ENCODE peak calls at places on chromosome 14, in ten cellular contexts. H, S, Z, K, D, L, X, C, E and V are unnamed samples.

GRCh38 chr14:85252011-85252410 is 277.9 kb upstream of the FLRT2 start:
- DNase-seq in X (no peak), C (no peak), S (no peak), L (no peak), D (peak), H (no peak), K (peak), E (no peak), Z (peak), V (no peak)

GRCh38 chr14:23882884-23883283 is 70.7 kb upstream of the DHRS4 start:
- DNase-seq in L (no peak), E (no peak), Z (no peak), D (no peak), H (no peak), K (no peak), C (no peak), X (no peak), S (no peak), V (no peak)

GRCh38 chr14:91926131-91926890 is 21.2 kb downstream of the FBLN5 start:
- DNase-seq in C (no peak), X (no peak), D (no peak), H (no peak), S (no peak), Z (no peak), K (no peak), E (no peak), L (no peak), V (no peak)

GRCh38 chr14:69464379-69464778 is 20.1 kb upstream of the PLEKHD1 start:
- DNase-seq in D (peak), X (no peak), S (no peak), L (no peak), Z (no peak), E (no peak), C (no peak), K (peak), H (no peak), V (no peak)

GRCh38 chr14:102829106-102829505 is 51.9 kb downstream of the TRAF3 start:
- DNase-seq in C (no peak), X (no peak), D (peak), E (no peak), Z (no peak), S (no peak), H (no peak), L (no peak), K (peak), V (no peak)

GRCh38 chr14:46322076-46322475 is 329.5 kb downstream of the RPL10L start:
- DNase-seq in H (no peak), D (no peak), K (no peak), E (no peak), X (no peak), S (no peak), Z (peak), L (no peak), C (no peak), V (no peak)

GRCh38 chr14:37172024-37172869 is at the start of gene SLC25A21:
- DNase-seq in L (peak), E (peak), C (peak), S (peak), Z (peak), D (peak), H (no peak), X (peak), K (peak), V (peak)

GRCh38 chr14:26598081-26598671 is 343 bp upstream of the NOVA1 start:
- DNase-seq in X (peak), S (peak), Z (peak), C (peak), K (peak), H (no peak), L (peak), D (peak), E (peak), V (peak)

GRCh38 chr14:53509227-53509822 is 356.2 kb upstream of the DDHD1 start:
- DNase-seq in E (peak), Z (peak), H (no peak), D (no peak), C (no peak), L (peak), X (no peak), K (peak), S (no peak), V (no peak)

GRCh38 chr14:105436402-105436801 is 16.8 kb downstream of the MTA1 start:
- DNase-seq in L (no peak), D (no peak), H (no peak), E (no peak), X (no peak), Z (no peak), C (no peak), S (no peak), K (no peak), V (no peak)

GRCh38 chr14:65361920-65362319 is 50.6 kb upstream of the FUT8 start:
- DNase-seq in Z (peak), E (peak), L (peak), X (no peak), H (no peak), C (no peak), D (peak), S (no peak), K (peak), V (peak)

GRCh38 chr14:83777516-83777915 is 1752.4 kb upstream of the FLRT2 start:
- DNase-seq in X (no peak), H (no peak), C (no peak), Z (no peak), E (no peak), K (no peak), D (no peak), S (no peak), L (no peak), V (no peak)

GRCh38 chr14:50955373-50956043 is 11.2 kb upstream of the PYGL start:
- DNase-seq in H (peak), L (peak), S (peak), Z (peak), X (peak), E (peak), D (peak), K (peak), C (peak), V (peak)
- H3K4me3 ChIP-seq in H (no peak), L (no peak), S (peak), Z (no peak), X (no peak), E (no peak), D (no peak), K (no peak), C (no peak), V (no peak)

DNA sequence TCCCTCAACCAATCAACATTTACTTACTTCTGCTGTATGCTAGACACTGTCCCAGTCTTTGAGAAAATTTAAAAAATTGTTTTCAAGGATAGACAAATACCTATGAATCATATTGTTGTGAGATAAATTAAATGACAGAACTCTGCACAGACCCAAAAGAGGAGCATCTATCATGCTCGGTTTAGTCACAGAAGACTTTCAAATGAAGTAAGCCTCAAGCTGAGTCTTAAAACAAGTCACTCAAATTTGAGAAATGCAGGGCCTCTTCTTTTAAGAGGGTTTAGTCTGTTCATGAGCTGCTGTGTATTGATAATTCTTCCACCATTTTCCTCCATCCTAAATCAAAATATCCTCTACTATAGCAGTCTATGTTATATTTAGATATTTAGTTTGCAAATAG is 24.4 kb upstream of the COCH start:
- DNase-seq in C (no peak), X (no peak), Z (no peak), D (no peak), S (no peak), E (no peak), H (no peak), K (no peak), L (no peak), V (no peak)
- H3K4me3 ChIP-seq in C (no peak), X (no peak), Z (no peak), D (no peak), S (no peak), E (no peak), H (no peak), K (no peak), L (no peak), V (no peak)

DNA sequence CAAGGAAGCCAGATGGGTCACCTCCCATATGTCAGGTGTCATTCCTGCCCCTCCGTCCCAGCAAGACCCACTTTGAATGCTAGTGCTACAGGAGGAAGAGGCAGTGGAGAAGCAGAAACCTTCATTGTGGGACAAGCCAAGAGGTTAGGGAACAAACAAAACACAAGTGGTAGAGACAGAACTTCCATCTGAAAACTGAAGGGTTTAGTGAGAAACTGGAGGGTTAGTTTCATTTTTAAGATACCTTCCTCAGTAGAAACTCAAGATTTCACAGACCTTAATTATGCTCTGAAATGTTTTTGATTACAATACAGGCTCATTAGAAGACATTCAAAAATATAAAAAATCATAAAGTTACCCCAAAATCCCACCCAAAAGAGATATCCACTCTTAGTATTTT is 24.3 kb downstream of the DMAC2L start:
- DNase-seq in H (no peak), Z (no peak), C (no peak), K (no peak), S (no peak), E (no peak), D (no peak), L (no peak), X (no peak), V (no peak)
- H3K4me3 ChIP-seq in H (no peak), Z (no peak), C (peak), K (no peak), S (no peak), E (no peak), D (no peak), L (no peak), X (no peak), V (no peak)

DNA sequence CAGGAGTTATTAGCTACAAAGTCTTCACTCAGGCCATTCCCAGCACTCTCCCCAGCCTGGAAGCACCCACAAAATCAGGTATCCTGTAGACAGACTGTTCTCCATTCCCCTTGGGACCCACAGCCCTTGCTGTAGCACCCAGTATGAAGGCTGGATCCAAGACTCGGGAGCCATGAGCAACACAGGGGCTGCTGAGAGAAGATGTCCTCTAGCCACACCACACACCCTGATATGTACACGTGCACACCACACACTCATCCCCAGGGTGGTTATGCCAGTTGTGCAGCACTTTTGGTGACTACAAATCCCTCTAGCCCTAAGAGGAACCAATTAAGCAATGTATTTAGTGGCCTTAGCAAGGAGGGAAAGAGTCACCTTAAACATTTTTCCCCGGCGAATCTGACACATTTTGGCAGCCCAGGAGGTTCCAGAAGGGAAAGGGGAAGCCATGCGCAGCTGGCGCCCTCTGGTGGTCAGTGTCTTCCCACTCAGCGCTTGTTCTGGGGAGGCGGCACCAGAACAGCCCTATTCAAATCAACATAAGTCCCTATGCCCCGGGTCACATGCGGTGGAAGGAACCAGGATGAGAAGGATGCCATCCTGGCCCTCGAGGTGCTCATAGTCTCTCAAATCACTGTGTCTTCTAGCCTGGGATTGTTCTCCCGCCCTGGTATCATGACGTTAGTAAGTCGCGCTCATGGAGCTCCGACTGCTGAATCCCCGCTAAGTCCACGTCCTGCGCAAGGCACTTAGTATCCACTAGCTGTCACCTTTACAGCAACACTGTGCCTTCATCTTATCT is 96.9 kb downstream of the GCH1 start:
- DNase-seq in X (peak), S (peak), C (peak), H (peak), Z (peak), E (peak), D (peak), L (peak), K (peak), V (peak)
- H3K4me3 ChIP-seq in X (no peak), S (no peak), C (peak), H (no peak), Z (no peak), E (peak), D (no peak), L (no peak), K (peak), V (no peak)

GRCh38 chr14:54674342-54674741 is 107.4 kb downstream of the SAMD4A start:
- DNase-seq in H (peak), Z (no peak), C (no peak), K (no peak), D (no peak), E (no peak), L (no peak), X (no peak), S (no peak), V (no peak)

GRCh38 chr14:54675236-54676125 is 108.6 kb downstream of the SAMD4A start:
- DNase-seq in H (no peak), D (no peak), Z (no peak), K (no peak), C (no peak), S (no peak), E (no peak), X (no peak), L (no peak), V (no peak)

GRCh38 chr14:54680636-54681035 is 113.7 kb downstream of the SAMD4A start:
- DNase-seq in L (no peak), H (no peak), S (no peak), C (no peak), Z (no peak), E (no peak), D (peak), X (no peak), K (peak), V (no peak)

GRCh38 chr14:54673193-54674121 is 106.5 kb downstream of the SAMD4A start:
- DNase-seq in E (no peak), C (no peak), X (no peak), Z (no peak), H (no peak), L (no peak), D (peak), K (peak), S (no peak), V (no peak)

GRCh38 chr14:54676822-54677708 is 110.1 kb downstream of the SAMD4A start:
- DNase-seq in D (peak), X (no peak), S (peak), E (no peak), Z (peak), H (no peak), L (no peak), K (peak), C (no peak), V (no peak)
- H3K4me3 ChIP-seq in D (no peak), X (no peak), S (peak), E (peak), Z (no peak), H (no peak), L (no peak), K (peak), C (no peak), V (no peak)

GRCh38 chr14:99730876-99731351 is 46.8 kb downstream of the CYP46A1 start:
- DNase-seq in E (peak), S (no peak), K (no peak), Z (no peak), L (no peak), X (peak), D (no peak), C (no peak), H (no peak), V (peak)
- H3K4me3 ChIP-seq in E (peak), S (peak), K (no peak), Z (no peak), L (no peak), X (no peak), D (no peak), C (peak), H (no peak), V (no peak)

GRCh38 chr14:101809671-101810514 is 48.4 kb downstream of the PPP2R5C start:
- DNase-seq in K (peak), X (peak), S (peak), E (peak), Z (peak), C (peak), L (peak), H (peak), D (peak), V (peak)

GRCh38 chr14:101813171-101813759 is 51.8 kb downstream of the PPP2R5C start:
- DNase-seq in C (no peak), E (peak), K (peak), X (no peak), D (no peak), H (no peak), S (no peak), Z (no peak), L (no peak), V (peak)

GRCh38 chr14:101810897-101811620 is 49.5 kb downstream of the PPP2R5C start:
- DNase-seq in H (no peak), E (no peak), L (no peak), D (no peak), C (no peak), S (no peak), Z (peak), X (no peak), K (peak), V (no peak)

GRCh38 chr14:101813833-101814232 is 52.3 kb downstream of the PPP2R5C start:
- DNase-seq in H (no peak), X (no peak), E (no peak), Z (no peak), C (no peak), S (no peak), D (no peak), L (no peak), K (no peak), V (no peak)

DNA sequence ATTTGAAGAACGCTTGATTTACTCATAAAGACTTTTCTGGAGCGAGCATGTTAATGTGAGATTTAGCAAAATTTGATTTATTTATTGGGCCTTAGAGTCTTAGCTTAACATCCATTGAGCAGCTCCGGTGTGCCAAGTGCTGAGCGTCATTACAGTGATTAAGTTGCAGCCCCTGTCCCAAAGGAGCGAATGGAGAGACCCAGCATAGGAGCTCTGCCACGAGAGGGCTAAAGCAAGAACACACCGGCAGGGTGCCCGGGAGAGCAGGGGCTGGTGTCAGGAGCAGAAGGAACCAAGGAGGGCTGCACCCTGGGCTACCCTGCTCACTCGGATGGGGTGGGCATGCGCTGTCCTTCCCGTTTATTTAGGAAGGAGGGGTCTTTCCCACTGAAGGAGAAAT is 50.6 kb downstream of the PPP2R5C start:
- DNase-seq in S (no peak), D (no peak), H (no peak), K (no peak), C (no peak), E (no peak), Z (no peak), L (no peak), X (no peak), V (no peak)
- H3K4me3 ChIP-seq in S (no peak), D (no peak), H (peak), K (no peak), C (no peak), E (peak), Z (no peak), L (no peak), X (no peak), V (no peak)

GRCh38 chr14:61326149-61326548 is 4.8 kb downstream of the PRKCH start:
- DNase-seq in D (no peak), E (no peak), S (no peak), C (no peak), K (no peak), X (no peak), L (no peak), H (no peak), Z (no peak), V (no peak)

GRCh38 chr14:61328629-61329262 is 7.4 kb downstream of the PRKCH start:
- DNase-seq in S (no peak), L (no peak), E (no peak), D (no peak), Z (no peak), C (no peak), K (no peak), X (no peak), H (no peak), V (no peak)

GRCh38 chr14:61323970-61324369 is 2.6 kb downstream of the PRKCH start:
- DNase-seq in C (no peak), E (no peak), S (no peak), X (no peak), K (no peak), D (no peak), L (no peak), Z (no peak), H (no peak), V (no peak)

GRCh38 chr14:61329478-61330051 is 8.2 kb downstream of the PRKCH start:
- DNase-seq in K (no peak), C (no peak), Z (no peak), L (no peak), S (no peak), H (peak), D (no peak), X (no peak), E (no peak), V (no peak)

DNA sequence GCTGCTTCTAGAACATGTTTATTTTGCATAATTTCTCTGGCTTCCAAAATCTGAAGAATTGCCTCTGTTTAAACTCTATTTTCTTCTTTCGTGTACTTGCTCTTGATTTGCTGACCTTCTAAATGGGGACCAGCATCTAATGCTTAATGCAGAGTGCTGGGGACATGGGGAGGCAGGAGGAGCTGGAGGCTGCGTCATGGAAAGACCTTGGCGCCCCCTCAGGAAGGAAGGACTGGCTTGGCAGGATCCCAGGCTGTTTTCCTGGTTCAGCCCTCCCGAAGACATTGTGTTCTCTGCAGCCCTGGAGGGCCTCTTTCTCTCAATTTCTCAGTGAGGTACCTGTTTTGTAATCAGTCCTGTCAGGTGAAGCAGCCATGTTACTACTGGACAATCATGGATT is 5.5 kb downstream of the PRKCH start:
- DNase-seq in K (no peak), C (no peak), D (peak), L (peak), E (peak), X (no peak), Z (peak), H (no peak), S (no peak), V (no peak)
- H3K4me3 ChIP-seq in K (no peak), C (no peak), D (no peak), L (no peak), E (peak), X (peak), Z (no peak), H (no peak), S (no peak), V (peak)

GRCh38 chr14:72124171-72124570 is 191.9 kb downstream of the RGS6 start:
- DNase-seq in D (no peak), E (no peak), H (no peak), S (no peak), C (no peak), L (no peak), Z (no peak), X (no peak), K (no peak), V (no peak)
- H3K4me3 ChIP-seq in D (no peak), E (no peak), H (no peak), S (no peak), C (no peak), L (no peak), Z (no peak), X (no peak), K (no peak), V (no peak)